ENCODE peak calls at places on chromosomes 2 and 18, in four cellular contexts. One of them, this sample, is unnamed.

GRCh38 chr2:222892321-222892720 is 31.5 kb downstream of the ACSL3 start:
- DNase-seq in CD4-positive, alpha-beta T cell: no peak
- DNase-seq in hepatocyte: no peak
- DNase-seq in CD8-positive, alpha-beta memory T cell: no peak
- DNase-seq in this sample: no peak

GRCh38 chr18:70621710-70622109 is 332.9 kb downstream of the SOCS6 start:
- DNase-seq in hepatocyte: no peak
- DNase-seq in CD8-positive, alpha-beta memory T cell: peak
- DNase-seq in CD4-positive, alpha-beta T cell: peak
- DNase-seq in this sample: no peak

GRCh38 chr2:190636362-190636761 is 12.5 kb upstream of the NAB1 start:
- DNase-seq in CD4-positive, alpha-beta T cell: no peak
- DNase-seq in hepatocyte: no peak
- DNase-seq in CD8-positive, alpha-beta memory T cell: no peak
- DNase-seq in this sample: no peak

GRCh38 chr18:79678665-79679551 is 695 bp upstream of the CTDP1 start:
- DNase-seq in hepatocyte: peak
- DNase-seq in CD8-positive, alpha-beta memory T cell: peak
- DNase-seq in CD4-positive, alpha-beta T cell: peak
- DNase-seq in this sample: peak

GRCh38 chr2:230434677-230435324 is 18.8 kb downstream of the SP100 start:
- DNase-seq in CD4-positive, alpha-beta T cell: no peak
- DNase-seq in CD8-positive, alpha-beta memory T cell: no peak
- DNase-seq in hepatocyte: no peak
- DNase-seq in this sample: no peak

GRCh38 chr2:85413592-85414421 is 3.6 kb upstream of the CAPG start:
- DNase-seq in CD4-positive, alpha-beta T cell: peak
- DNase-seq in hepatocyte: peak
- DNase-seq in CD8-positive, alpha-beta memory T cell: no peak
- DNase-seq in this sample: no peak

GRCh38 chr2:26299488-26300092 is 46.4 kb upstream of the SELENOI start:
- DNase-seq in CD4-positive, alpha-beta T cell: no peak
- DNase-seq in hepatocyte: peak
- DNase-seq in CD8-positive, alpha-beta memory T cell: peak
- DNase-seq in this sample: peak

GRCh38 chr2:73035899-73036778 is 35.4 kb downstream of the SFXN5 start:
- DNase-seq in CD4-positive, alpha-beta T cell: no peak
- DNase-seq in CD8-positive, alpha-beta memory T cell: no peak
- DNase-seq in hepatocyte: no peak
- DNase-seq in this sample: no peak

GRCh38 chr2:135093192-135093591 is 41.1 kb downstream of the RAB3GAP1 start:
- DNase-seq in CD4-positive, alpha-beta T cell: no peak
- DNase-seq in CD8-positive, alpha-beta memory T cell: no peak
- DNase-seq in hepatocyte: no peak
- DNase-seq in this sample: no peak

GRCh38 chr2:129936334-129936934 is 43.0 kb upstream of the RAB6C start:
- DNase-seq in CD8-positive, alpha-beta memory T cell: no peak
- DNase-seq in CD4-positive, alpha-beta T cell: peak
- DNase-seq in hepatocyte: peak
- DNase-seq in this sample: no peak

GRCh38 chr18:79257480-79257879 is 138.2 kb upstream of the NFATC1 start:
- DNase-seq in hepatocyte: no peak
- DNase-seq in CD8-positive, alpha-beta memory T cell: no peak
- DNase-seq in CD4-positive, alpha-beta T cell: no peak
- DNase-seq in this sample: no peak

GRCh38 chr2:169360984-169361705 is 1.2 kb downstream of the LRP2 start:
- DNase-seq in hepatocyte: peak
- DNase-seq in CD8-positive, alpha-beta memory T cell: no peak
- DNase-seq in CD4-positive, alpha-beta T cell: no peak
- DNase-seq in this sample: no peak

GRCh38 chr2:86012017-86012712 is 93.5 kb downstream of the POLR1A start:
- DNase-seq in hepatocyte: no peak
- DNase-seq in CD4-positive, alpha-beta T cell: no peak
- DNase-seq in CD8-positive, alpha-beta memory T cell: no peak
- DNase-seq in this sample: no peak

GRCh38 chr2:148201075-148202004 is 180.4 kb downstream of the MBD5 start:
- DNase-seq in CD8-positive, alpha-beta memory T cell: peak
- DNase-seq in CD4-positive, alpha-beta T cell: peak
- DNase-seq in hepatocyte: peak
- DNase-seq in this sample: peak

GRCh38 chr18:50981381-50981780 is 13.5 kb downstream of the ELAC1 start:
- DNase-seq in CD8-positive, alpha-beta memory T cell: no peak
- DNase-seq in CD4-positive, alpha-beta T cell: no peak
- DNase-seq in hepatocyte: no peak
- DNase-seq in this sample: no peak
- H3K27ac ChIP-seq in CD8-positive, alpha-beta memory T cell: no peak
- H3K27ac ChIP-seq in CD4-positive, alpha-beta T cell: no peak
- H3K27ac ChIP-seq in hepatocyte: no peak
- H3K27ac ChIP-seq in this sample: no peak

GRCh38 chr2:212451786-212452200 is 86.8 kb downstream of the ERBB4 start:
- DNase-seq in hepatocyte: peak
- DNase-seq in CD4-positive, alpha-beta T cell: no peak
- DNase-seq in CD8-positive, alpha-beta memory T cell: no peak
- DNase-seq in this sample: no peak
- H3K27ac ChIP-seq in hepatocyte: no peak
- H3K27ac ChIP-seq in CD4-positive, alpha-beta T cell: no peak
- H3K27ac ChIP-seq in CD8-positive, alpha-beta memory T cell: no peak
- H3K27ac ChIP-seq in this sample: no peak

GRCh38 chr2:74499269-74499939 is at the start of gene LBX2:
- DNase-seq in CD4-positive, alpha-beta T cell: no peak
- DNase-seq in CD8-positive, alpha-beta memory T cell: no peak
- DNase-seq in hepatocyte: no peak
- DNase-seq in this sample: no peak

GRCh38 chr2:74502147-74502719 is 2.8 kb upstream of the LBX2 start:
- DNase-seq in CD4-positive, alpha-beta T cell: no peak
- DNase-seq in hepatocyte: peak
- DNase-seq in CD8-positive, alpha-beta memory T cell: no peak
- DNase-seq in this sample: no peak

GRCh38 chr2:74499940-74500577 is 656 bp upstream of the LBX2 start:
- DNase-seq in hepatocyte: no peak
- DNase-seq in CD4-positive, alpha-beta T cell: no peak
- DNase-seq in CD8-positive, alpha-beta memory T cell: no peak
- DNase-seq in this sample: no peak

GRCh38 chr2:74501335-74502071 is 2.1 kb upstream of the LBX2 start:
- DNase-seq in CD8-positive, alpha-beta memory T cell: no peak
- DNase-seq in CD4-positive, alpha-beta T cell: no peak
- DNase-seq in hepatocyte: no peak
- DNase-seq in this sample: no peak

GRCh38 chr2:74500578-74500946 is 1.2 kb upstream of the LBX2 start:
- DNase-seq in CD8-positive, alpha-beta memory T cell: no peak
- DNase-seq in hepatocyte: no peak
- DNase-seq in CD4-positive, alpha-beta T cell: no peak
- DNase-seq in this sample: no peak
- H3K27ac ChIP-seq in CD8-positive, alpha-beta memory T cell: no peak
- H3K27ac ChIP-seq in hepatocyte: no peak
- H3K27ac ChIP-seq in CD4-positive, alpha-beta T cell: no peak
- H3K27ac ChIP-seq in this sample: no peak

GRCh38 chr18:44698518-44698917 is 17.8 kb downstream of the SETBP1 start:
- DNase-seq in hepatocyte: no peak
- DNase-seq in CD4-positive, alpha-beta T cell: no peak
- DNase-seq in CD8-positive, alpha-beta memory T cell: no peak
- DNase-seq in this sample: no peak

GRCh38 chr18:44702594-44702993 is 21.9 kb downstream of the SETBP1 start:
- DNase-seq in CD8-positive, alpha-beta memory T cell: no peak
- DNase-seq in hepatocyte: no peak
- DNase-seq in CD4-positive, alpha-beta T cell: no peak
- DNase-seq in this sample: no peak

GRCh38 chr18:44699571-44700261 is 19.0 kb downstream of the SETBP1 start:
- DNase-seq in hepatocyte: no peak
- DNase-seq in CD4-positive, alpha-beta T cell: no peak
- DNase-seq in CD8-positive, alpha-beta memory T cell: no peak
- DNase-seq in this sample: peak

GRCh38 chr18:44701227-44701626 is 20.5 kb downstream of the SETBP1 start:
- DNase-seq in hepatocyte: no peak
- DNase-seq in CD8-positive, alpha-beta memory T cell: no peak
- DNase-seq in CD4-positive, alpha-beta T cell: no peak
- DNase-seq in this sample: peak

DNA sequence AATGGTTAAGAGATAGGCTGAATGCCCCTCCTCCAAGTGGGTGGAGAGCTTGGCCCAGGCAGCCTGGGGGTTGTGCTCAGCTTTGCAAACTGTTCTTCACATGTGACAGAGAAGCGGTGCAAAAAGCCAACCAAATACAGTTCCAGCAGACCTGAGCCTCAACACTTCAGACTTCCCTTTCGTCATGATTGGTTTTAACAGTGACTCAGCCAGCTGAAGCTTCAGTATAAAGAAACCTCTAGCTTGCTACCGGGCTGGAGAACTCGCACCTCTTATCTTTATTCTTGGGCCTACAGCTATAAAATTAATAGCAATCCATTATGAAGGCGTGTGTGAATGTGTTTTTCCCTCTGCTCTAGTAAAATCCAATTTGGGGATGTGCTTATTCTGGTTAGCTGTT is 20.0 kb downstream of the SETBP1 start:
- DNase-seq in CD4-positive, alpha-beta T cell: no peak
- DNase-seq in hepatocyte: peak
- DNase-seq in CD8-positive, alpha-beta memory T cell: no peak
- DNase-seq in this sample: no peak
- H3K27ac ChIP-seq in CD4-positive, alpha-beta T cell: no peak
- H3K27ac ChIP-seq in hepatocyte: no peak
- H3K27ac ChIP-seq in CD8-positive, alpha-beta memory T cell: no peak
- H3K27ac ChIP-seq in this sample: peak

GRCh38 chr2:100482741-100483140 is 12.5 kb downstream of the NMS start:
- DNase-seq in CD4-positive, alpha-beta T cell: no peak
- DNase-seq in hepatocyte: no peak
- DNase-seq in CD8-positive, alpha-beta memory T cell: no peak
- DNase-seq in this sample: no peak
- H3K27ac ChIP-seq in CD4-positive, alpha-beta T cell: no peak
- H3K27ac ChIP-seq in hepatocyte: no peak
- H3K27ac ChIP-seq in CD8-positive, alpha-beta memory T cell: no peak
- H3K27ac ChIP-seq in this sample: no peak

DNA sequence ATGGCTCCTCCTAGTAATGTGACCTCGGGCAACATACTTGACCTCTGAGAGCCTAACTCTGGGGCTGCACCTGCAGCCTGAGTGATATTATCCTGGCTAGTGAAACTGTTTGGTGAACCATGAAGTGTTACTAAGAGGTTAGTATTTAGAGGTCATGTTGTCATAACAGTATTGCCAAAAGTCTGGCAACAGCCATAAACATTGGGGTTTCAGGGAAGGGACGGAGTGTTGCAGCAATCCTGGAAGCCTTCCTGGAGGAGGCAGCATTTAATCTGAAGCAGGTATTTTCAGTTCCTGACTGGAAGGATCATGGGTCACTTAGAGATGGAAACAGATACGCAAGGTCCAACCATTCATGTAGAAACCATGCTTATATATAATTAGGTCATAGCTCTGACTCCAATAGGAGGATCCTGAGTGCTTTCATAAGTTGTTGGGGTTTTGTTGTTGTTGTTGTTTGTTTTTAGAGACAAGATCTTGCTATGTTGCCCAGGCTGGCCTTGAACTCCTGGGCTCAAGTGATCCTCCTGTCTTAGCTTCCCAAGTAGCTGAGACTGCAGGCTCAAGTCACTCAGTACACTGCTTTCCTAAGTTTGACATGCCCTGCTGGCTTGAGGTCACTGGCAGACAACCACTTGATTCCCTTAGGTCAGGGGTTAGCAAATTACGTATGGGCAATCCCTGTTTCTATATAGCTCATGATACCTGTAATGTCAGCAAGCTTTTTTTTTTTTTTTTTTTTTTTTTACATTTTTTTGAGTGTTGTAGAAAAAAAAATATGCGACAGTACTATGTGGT is 21.4 kb downstream of the GPR39 start:
- DNase-seq in CD4-positive, alpha-beta T cell: no peak
- DNase-seq in CD8-positive, alpha-beta memory T cell: no peak
- DNase-seq in hepatocyte: no peak
- DNase-seq in this sample: no peak
- H3K27ac ChIP-seq in CD4-positive, alpha-beta T cell: no peak
- H3K27ac ChIP-seq in CD8-positive, alpha-beta memory T cell: no peak
- H3K27ac ChIP-seq in hepatocyte: peak
- H3K27ac ChIP-seq in this sample: no peak

GRCh38 chr2:75429036-75429435 is 131.7 kb downstream of the EVA1A start:
- DNase-seq in CD4-positive, alpha-beta T cell: no peak
- DNase-seq in hepatocyte: no peak
- DNase-seq in CD8-positive, alpha-beta memory T cell: no peak
- DNase-seq in this sample: peak

GRCh38 chr2:75428627-75429026 is 132.1 kb downstream of the EVA1A start:
- DNase-seq in hepatocyte: no peak
- DNase-seq in CD4-positive, alpha-beta T cell: no peak
- DNase-seq in CD8-positive, alpha-beta memory T cell: no peak
- DNase-seq in this sample: no peak

GRCh38 chr2:75431276-75431675 is 129.5 kb downstream of the EVA1A start:
- DNase-seq in CD4-positive, alpha-beta T cell: no peak
- DNase-seq in hepatocyte: no peak
- DNase-seq in CD8-positive, alpha-beta memory T cell: no peak
- DNase-seq in this sample: no peak

GRCh38 chr2:75432761-75433361 is 127.9 kb downstream of the EVA1A start:
- DNase-seq in CD8-positive, alpha-beta memory T cell: no peak
- DNase-seq in CD4-positive, alpha-beta T cell: no peak
- DNase-seq in hepatocyte: no peak
- DNase-seq in this sample: no peak

GRCh38 chr2:75431757-75432156 is 129.0 kb downstream of the EVA1A start:
- DNase-seq in hepatocyte: no peak
- DNase-seq in CD4-positive, alpha-beta T cell: no peak
- DNase-seq in CD8-positive, alpha-beta memory T cell: no peak
- DNase-seq in this sample: no peak
- H3K27ac ChIP-seq in hepatocyte: no peak
- H3K27ac ChIP-seq in CD4-positive, alpha-beta T cell: no peak
- H3K27ac ChIP-seq in CD8-positive, alpha-beta memory T cell: no peak
- H3K27ac ChIP-seq in this sample: no peak

This sample was measured in heart right ventricle.